ENCODE peak calls at places on chromosome 12, in four cellular contexts. O, J, F and L are unnamed samples.

GRCh38 chr12:93145086-93145485 is 216.0 kb upstream of the EEA1 start:
- DNase-seq in O (no peak), J (no peak), F (no peak), L (peak; percentile 66)

GRCh38 chr12:113778432-113779128 is 187.5 kb downstream of the RBM19 start:
- DNase-seq in O (no peak), J (no peak), F (no peak), L (no peak)

GRCh38 chr12:118377005-118377890 is 893 bp downstream of the SUDS3 start:
- DNase-seq in O (no peak), J (peak; percentile 30), F (no peak), L (no peak)

GRCh38 chr12:5388581-5389535 is 43.0 kb upstream of the NTF3 start:
- DNase-seq in O (no peak), J (peak; percentile 46), F (no peak), L (peak; percentile 17)

GRCh38 chr12:25713264-25713663 is 160.2 kb upstream of the LMNTD1 start:
- DNase-seq in O (no peak), J (no peak), F (no peak), L (no peak)

GRCh38 chr12:94722664-94723063 is 72.3 kb upstream of the TMCC3 start:
- DNase-seq in O (no peak), J (no peak), F (no peak), L (peak; percentile 48)

GRCh38 chr12:13198921-13199320 is 2.4 kb downstream of the EMP1 start:
- DNase-seq in O (no peak), J (no peak), F (no peak), L (no peak)

GRCh38 chr12:25623816-25624215 is 70.7 kb upstream of the LMNTD1 start:
- DNase-seq in O (no peak), J (no peak), F (no peak), L (no peak)

GRCh38 chr12:105562727-105563072 is 232.2 kb downstream of the C12orf75 start:
- DNase-seq in O (no peak), J (no peak), F (no peak), L (no peak)

GRCh38 chr12:24414421-24414820 is 465.0 kb upstream of the SOX5 start:
- DNase-seq in O (no peak), J (no peak), F (peak; percentile 5), L (no peak)

GRCh38 chr12:57236925-57237652 is 7.6 kb downstream of the SHMT2 start:
- DNase-seq in O (no peak), J (no peak), F (no peak), L (no peak)

GRCh38 chr12:46832084-46832704 is 6.4 kb upstream of the SLC38A4 start:
- DNase-seq in O (no peak), J (no peak), F (no peak), L (no peak)

GRCh38 chr12:107356266-107356936 is 263.1 kb upstream of the CRY1 start:
- DNase-seq in O (no peak), J (peak; percentile 12), F (no peak), L (peak; percentile 83)

GRCh38 chr12:49673446-49674317 is 33.5 kb downstream of the FMNL3 start:
- DNase-seq in O (peak; percentile 51), J (no peak), F (peak; percentile 99), L (peak; percentile 76)

GRCh38 chr12:108091351-108091750 is 37.7 kb upstream of the WSCD2 start:
- DNase-seq in O (no peak), J (no peak), F (no peak), L (no peak)

GRCh38 chr12:88299567-88300101 is 157.5 kb downstream of the TMTC3 start:
- DNase-seq in O (no peak), J (peak; percentile 27), F (no peak), L (peak; percentile 98)

GRCh38 chr12:25110260-25110659 is 84.7 kb downstream of the DNAI7 start:
- DNase-seq in O (no peak), J (no peak), F (no peak), L (no peak)

GRCh38 chr12:53118771-53119300 is 15.6 kb downstream of the SOAT2 start:
- DNase-seq in O (no peak), J (no peak), F (no peak), L (no peak)

GRCh38 chr12:24899503-24900098 is 49.3 kb downstream of the BCAT1 start:
- DNase-seq in O (no peak), J (no peak), F (no peak), L (no peak)

GRCh38 chr12:128684357-128684756 is 139.4 kb downstream of the SLC15A4 start:
- DNase-seq in O (no peak), J (no peak), F (peak; percentile 49), L (no peak)